ENCODE peak calls at places on chromosomes 1 and 21, in nine cellular contexts. T, L, H, Y, G, K, D, X and U are unnamed samples. For H3K9me3, the result is how much of the 10 kb centered on the place peaks cover.

GRCh38 chr21:38660333-38661295 is 145.1 kb upstream of the ETS2 start:
- DNase-seq in G (peak), T (peak), D (no peak), X (no peak), K (no peak), Y (peak), L (peak), H (no peak), U (no peak)

GRCh38 chr1:1947493-1947892 is 28.4 kb upstream of the TMEM52 start:
- DNase-seq in K (no peak), G (no peak), L (no peak), X (no peak), D (no peak), H (no peak), Y (peak), T (no peak), U (no peak)

GRCh38 chr21:28111151-28111619 is 881.5 kb downstream of the LTN1 start:
- DNase-seq in X (no peak), T (peak), G (peak), K (peak), L (no peak), Y (no peak), H (no peak), D (no peak), U (no peak)

GRCh38 chr1:216841165-216841564 is 117.9 kb upstream of the ESRRG start:
- DNase-seq in L (no peak), H (no peak), D (no peak), G (no peak), Y (no peak), K (no peak), X (no peak), T (no peak), U (no peak)

GRCh38 chr1:2025491-2025981 is 6.4 kb downstream of the GABRD start:
- DNase-seq in Y (no peak), D (no peak), T (peak), H (no peak), G (peak), X (no peak), K (no peak), L (no peak), U (no peak)

GRCh38 chr21:31282095-31282709 is 61.9 kb downstream of the TIAM1 start:
- DNase-seq in X (no peak), L (no peak), H (peak), G (peak), K (no peak), D (peak), Y (peak), T (peak), U (no peak)

GRCh38 chr1:66439028-66439427 is 94.9 kb upstream of the SGIP1 start:
- DNase-seq in D (no peak), L (no peak), T (no peak), G (no peak), K (no peak), X (no peak), H (no peak), Y (no peak), U (no peak)

GRCh38 chr1:110393691-110394564 is 3.1 kb upstream of the SLC16A4 start:
- DNase-seq in K (peak), X (no peak), H (no peak), T (no peak), L (no peak), Y (no peak), D (no peak), G (no peak), U (no peak)

GRCh38 chr21:32329331-32329730 is 30.7 kb downstream of the MRAP start:
- DNase-seq in X (no peak), D (no peak), K (no peak), T (no peak), L (no peak), G (no peak), Y (no peak), H (no peak), U (no peak)

GRCh38 chr1:170664283-170664827 is 424 bp downstream of the PRRX1 start:
- DNase-seq in D (no peak), T (no peak), X (no peak), H (no peak), G (peak), K (no peak), Y (peak), L (peak), U (no peak)

GRCh38 chr1:119631433-119632102 is 16.5 kb downstream of the ZNF697 start:
- DNase-seq in D (no peak), T (peak), L (no peak), H (no peak), K (peak), Y (peak), X (no peak), G (peak), U (no peak)

GRCh38 chr1:67627906-67628305 is 57.1 kb upstream of the GADD45A start:
- DNase-seq in G (no peak), L (no peak), T (no peak), X (no peak), H (no peak), Y (no peak), D (no peak), K (no peak), U (no peak)

GRCh38 chr1:196976278-196976677 is 1.1 kb upstream of the CFHR5 start:
- DNase-seq in L (no peak), T (no peak), D (no peak), X (no peak), Y (no peak), K (no peak), H (no peak), G (no peak), U (no peak)

GRCh38 chr1:116988908-116989307 is 12.7 kb upstream of the CD101 start:
- DNase-seq in X (no peak), G (no peak), T (no peak), H (no peak), K (no peak), L (no peak), Y (no peak), D (no peak), U (no peak)

GRCh38 chr1:89519779-89520358 is 4.8 kb upstream of the LRRC8B start:
- DNase-seq in H (peak), G (no peak), D (peak), Y (no peak), L (peak), X (peak), T (peak), K (peak), U (no peak)

GRCh38 chr21:33022489-33022827 is 3.3 kb upstream of the OLIG2 start:
- DNase-seq in K (no peak), L (no peak), D (no peak), Y (no peak), T (no peak), G (no peak), X (no peak), H (no peak), U (no peak)

GRCh38 chr1:227707807-227708206 is 27.3 kb downstream of the JMJD4 start:
- DNase-seq in H (no peak), L (no peak), Y (no peak), G (no peak), K (no peak), X (no peak), T (no peak), D (no peak), U (no peak)

GRCh38 chr1:227709451-227709850 is 25.7 kb downstream of the JMJD4 start:
- DNase-seq in H (no peak), G (no peak), X (no peak), T (no peak), L (no peak), Y (no peak), D (no peak), K (no peak), U (no peak)

GRCh38 chr1:227712648-227713047 is 22.5 kb downstream of the JMJD4 start:
- DNase-seq in G (no peak), K (no peak), X (no peak), T (no peak), D (no peak), Y (no peak), H (no peak), L (no peak), U (no peak)
- H3K9me3 ChIP-seq in G (half or more), K (under half), X (under half), T (under half), D (under half), Y (under half), H (under half), L (under half), U (under half)

GRCh38 chr1:48216276-48216675 is 6.2 kb upstream of the SLC5A9 start:
- DNase-seq in D (no peak), G (no peak), X (no peak), L (peak), Y (no peak), H (no peak), K (no peak), T (peak), U (no peak)

GRCh38 chr1:48217861-48218260 is 4.7 kb upstream of the SLC5A9 start:
- DNase-seq in K (no peak), L (no peak), Y (no peak), H (no peak), D (no peak), X (no peak), T (no peak), G (no peak), U (no peak)

GRCh38 chr1:48215222-48215621 is 7.3 kb upstream of the SLC5A9 start:
- DNase-seq in Y (no peak), X (no peak), D (no peak), G (no peak), K (no peak), T (no peak), H (no peak), L (no peak), U (no peak)

GRCh38 chr1:48216941-48217340 is 5.6 kb upstream of the SLC5A9 start:
- DNase-seq in H (peak), K (no peak), X (no peak), G (no peak), T (no peak), L (no peak), D (no peak), Y (no peak), U (no peak)

GRCh38 chr1:48214820-48215219 is 7.7 kb upstream of the SLC5A9 start:
- DNase-seq in K (no peak), L (no peak), Y (no peak), D (no peak), H (no peak), X (no peak), G (no peak), T (no peak), U (no peak)
- H3K27ac ChIP-seq in K (no peak), L (no peak), Y (no peak), D (no peak), H (no peak), X (no peak), G (peak), T (no peak), U (no peak)

GRCh38 chr1:4681026-4681425 is 26.6 kb downstream of the AJAP1 start:
- DNase-seq in K (no peak), L (no peak), Y (no peak), H (no peak), D (no peak), G (no peak), X (no peak), T (no peak), U (no peak)
- H3K9me3 ChIP-seq in K (under half), L (under half), Y (under half), H (under half), D (under half), G (under half), X (under half), T (under half), U (under half)

GRCh38 chr21:34344058-34344425 is 19.8 kb upstream of the KCNE2 start:
- DNase-seq in H (no peak), X (no peak), L (no peak), Y (no peak), T (no peak), G (no peak), K (no peak), D (no peak), U (no peak)

GRCh38 chr21:34343347-34344057 is 20.3 kb upstream of the KCNE2 start:
- DNase-seq in H (no peak), K (no peak), L (no peak), G (no peak), Y (no peak), D (no peak), X (no peak), T (no peak), U (no peak)

GRCh38 chr21:34345091-34345871 is 18.5 kb upstream of the KCNE2 start:
- DNase-seq in G (peak), L (no peak), H (no peak), K (peak), T (peak), D (no peak), Y (no peak), X (no peak), U (no peak)

GRCh38 chr21:34344584-34344983 is 19.2 kb upstream of the KCNE2 start:
- DNase-seq in H (no peak), X (no peak), L (no peak), Y (no peak), K (no peak), D (no peak), T (peak), G (no peak), U (no peak)

DNA sequence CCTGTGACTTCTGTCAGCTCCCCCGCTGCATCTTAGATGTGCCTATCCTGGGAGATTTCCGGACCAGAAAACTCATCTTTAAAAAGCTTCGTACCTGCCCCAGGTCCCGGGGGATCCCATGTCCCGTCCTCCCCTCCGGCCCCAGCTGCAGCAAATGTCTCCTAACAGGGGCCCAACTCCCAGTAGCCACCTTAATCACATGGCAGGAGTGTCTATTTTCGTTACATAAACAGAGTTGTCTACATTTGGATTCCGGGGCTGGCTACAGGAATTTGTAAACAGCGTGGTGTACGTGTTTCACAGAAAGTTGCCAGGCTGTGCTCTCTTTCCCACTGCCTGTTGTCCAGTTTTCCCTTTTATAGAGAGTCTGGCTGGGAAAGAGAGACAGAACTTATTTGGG is 17.9 kb upstream of the KCNE2 start:
- DNase-seq in X (no peak), H (no peak), Y (no peak), D (no peak), G (no peak), K (peak), T (peak), L (no peak), U (no peak)
- H3K27ac ChIP-seq in X (no peak), H (no peak), Y (no peak), D (no peak), G (peak), K (no peak), T (no peak), L (no peak), U (no peak)

GRCh38 chr1:152667625-152668024 is 4.4 kb downstream of the LCE2D start:
- DNase-seq in K (no peak), X (no peak), H (no peak), T (no peak), G (no peak), D (no peak), L (no peak), Y (no peak), U (no peak)
- H3K9me3 ChIP-seq in K (under half), X (under half), H (under half), T (under half), G (under half), D (under half), L (under half), Y (under half), U (under half)

GRCh38 chr1:19128965-19129514 is 81.0 kb downstream of the UBR4 start:
- DNase-seq in X (no peak), H (no peak), T (no peak), Y (no peak), L (no peak), G (no peak), K (no peak), D (no peak), U (no peak)
- H3K27ac ChIP-seq in X (no peak), H (no peak), T (no peak), Y (no peak), L (no peak), G (peak), K (no peak), D (no peak), U (no peak)

GRCh38 chr1:238336531-238336930 is 445.8 kb upstream of the ZP4 start:
- DNase-seq in H (no peak), G (no peak), L (peak), D (no peak), Y (no peak), K (no peak), T (no peak), X (no peak), U (no peak)

GRCh38 chr1:238331557-238331956 is 440.8 kb upstream of the ZP4 start:
- DNase-seq in T (no peak), L (no peak), X (no peak), Y (no peak), G (no peak), D (no peak), H (no peak), K (no peak), U (no peak)

GRCh38 chr1:238329671-238330070 is 438.9 kb upstream of the ZP4 start:
- DNase-seq in Y (no peak), T (no peak), H (no peak), L (no peak), X (no peak), K (no peak), D (no peak), G (no peak), U (no peak)

DNA sequence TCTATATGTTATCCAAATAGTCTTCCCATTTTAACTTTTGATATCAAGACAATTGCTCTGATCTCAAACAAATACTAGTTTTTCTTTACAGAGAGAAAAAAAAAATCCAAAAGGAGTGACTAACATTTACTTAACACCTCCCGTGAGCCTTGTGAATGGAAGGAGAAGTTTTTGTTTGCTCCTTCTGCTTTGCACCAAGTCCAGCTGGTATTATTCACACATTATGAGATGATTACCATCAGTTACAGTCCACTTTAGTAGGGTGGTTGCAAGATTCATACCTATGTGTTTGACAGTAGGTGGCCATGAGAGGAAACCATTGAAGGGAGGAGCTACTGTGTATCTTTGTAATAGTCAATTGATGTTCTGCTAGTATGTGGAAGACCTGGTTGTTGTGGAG is 443.4 kb upstream of the ZP4 start:
- DNase-seq in L (no peak), D (no peak), G (no peak), K (no peak), T (no peak), H (no peak), Y (no peak), X (no peak), U (no peak)
- H3K9me3 ChIP-seq in L (under half), D (under half), G (under half), K (under half), T (under half), H (under half), Y (under half), X (under half), U (under half)